ENCODE peak calls at places on chromosomes 4 and X, in four cellular contexts. L, B, U and V are unnamed samples.

GRCh38 chrX:136258951-136259350 is 7.8 kb upstream of the MAP7D3 start:
- DNase-seq in L (no peak), B (no peak), U (no peak), V (peak; percentile 1)

GRCh38 chrX:16882188-16882587 is 12.0 kb upstream of the RBBP7 start:
- DNase-seq in L (no peak), B (no peak), U (peak; percentile 52), V (peak; percentile 17)

GRCh38 chr4:87555751-87556619 is 26.8 kb upstream of the SPARCL1 start:
- DNase-seq in L (no peak), B (no peak), U (no peak), V (peak; percentile 24)

GRCh38 chrX:120560405-120560841 is 339 bp downstream of the CUL4B start:
- DNase-seq in L (no peak), B (no peak), U (peak; percentile 26), V (peak; percentile 64)

GRCh38 chr4:150875367-150875766 is 139.7 kb downstream of the LRBA start:
- DNase-seq in L (peak; percentile 7), B (no peak), U (no peak), V (no peak)

GRCh38 chr4:993111-994029 is at the start of gene SLC26A1:
- DNase-seq in L (no peak), B (no peak), U (no peak), V (no peak)

GRCh38 chr4:160375746-160376452 is 1273.0 kb downstream of the RAPGEF2 start:
- DNase-seq in L (no peak), B (no peak), U (no peak), V (no peak)

GRCh38 chrX:46444011-46444410 is 101.2 kb downstream of the ZNF674 start:
- DNase-seq in L (no peak), B (no peak), U (no peak), V (peak; percentile 78)

GRCh38 chrX:150504399-150505186 is 63.8 kb upstream of the MTM1 start:
- DNase-seq in L (no peak), B (no peak), U (no peak), V (peak; percentile 77)

GRCh38 chr4:1207157-1207470 is 34.7 kb upstream of the SPON2 start:
- DNase-seq in L (peak; percentile 0), B (peak; percentile 74), U (peak; percentile 17), V (no peak)

GRCh38 chr4:75745192-75745591 is 20.8 kb downstream of the USO1 start:
- DNase-seq in L (no peak), B (no peak), U (no peak), V (peak; percentile 74)

GRCh38 chr4:184810720-184811119 is 15.0 kb downstream of the ACSL1 start:
- DNase-seq in L (no peak), B (peak; percentile 61), U (peak; percentile 60), V (no peak)

GRCh38 chrX:40154229-40154852 is 56.6 kb upstream of the BCOR start:
- DNase-seq in L (peak; percentile 65), B (no peak), U (no peak), V (no peak)

GRCh38 chr4:111066001-111066400 is 443.1 kb upstream of the PITX2 start:
- DNase-seq in L (no peak), B (no peak), U (no peak), V (no peak)

GRCh38 chrX:151359931-151360871 is 36.8 kb upstream of the VMA21 start:
- DNase-seq in L (peak; percentile 58), B (no peak), U (peak; percentile 30), V (peak; percentile 12)

GRCh38 chr4:151104621-151105020 is 5.2 kb downstream of the RPS3A start:
- DNase-seq in L (no peak), B (no peak), U (no peak), V (no peak)

GRCh38 chrX:71251456-71251973 is 2.4 kb downstream of the ZMYM3 start:
- DNase-seq in L (peak; percentile 1), B (no peak), U (no peak), V (no peak)

GRCh38 chr4:2419814-2420213 is 1.1 kb downstream of the CFAP99 start:
- DNase-seq in L (no peak), B (no peak), U (peak; percentile 48), V (no peak)

GRCh38 chrX:78383594-78383993 is 56.2 kb upstream of the CYSLTR1 start:
- DNase-seq in L (no peak), B (no peak), U (no peak), V (no peak)

GRCh38 chr4:184762100-184762499 is 28.2 kb upstream of the CENPU start:
- DNase-seq in L (no peak), B (no peak), U (no peak), V (no peak)

GRCh38 chr4:13766722-13767495 is 139.4 kb upstream of the BOD1L1 start:
- DNase-seq in L (no peak), B (no peak), U (no peak), V (no peak)

GRCh38 chr4:128516568-128516967 is 229.0 kb upstream of the PGRMC2 start:
- DNase-seq in L (no peak), B (no peak), U (no peak), V (peak; percentile 13)

GRCh38 chrX:47226531-47227333 is 6.1 kb upstream of the USP11 start:
- DNase-seq in L (no peak), B (no peak), U (no peak), V (no peak)

GRCh38 chr4:86221076-86221475 is 138.8 kb downstream of the MAPK10 start:
- DNase-seq in L (no peak), B (no peak), U (no peak), V (no peak)

GRCh38 chr4:86223472-86223871 is 136.4 kb downstream of the MAPK10 start:
- DNase-seq in L (peak; percentile 91), B (no peak), U (no peak), V (peak; percentile 18)

GRCh38 chr4:86218721-86219481 is 141.0 kb downstream of the MAPK10 start:
- DNase-seq in L (no peak), B (no peak), U (no peak), V (peak; percentile 32)

DNA sequence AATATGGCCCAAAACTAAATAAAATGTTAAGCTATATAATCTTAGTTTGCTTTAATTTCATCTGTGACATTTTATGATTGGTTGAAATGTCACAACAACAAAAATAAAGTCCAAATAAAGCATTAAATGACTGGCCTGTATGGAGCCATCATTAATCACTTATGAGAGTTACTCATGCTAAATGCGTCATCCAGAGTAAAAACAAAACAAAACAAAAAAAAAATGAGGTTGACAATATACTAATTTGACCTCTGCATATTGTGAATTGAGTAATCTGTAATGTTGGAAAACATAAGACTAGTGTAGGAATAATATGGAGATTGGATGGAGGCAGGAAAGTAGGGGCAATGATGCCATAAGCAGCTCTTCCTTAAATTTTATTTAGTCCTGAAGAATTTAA is 139.7 kb downstream of the MAPK10 start:
- DNase-seq in L (no peak), B (no peak), U (no peak), V (peak; percentile 73)
- TF ChIP-seq POLR2AphosphoS5 in L (no peak), B (no peak), U (no peak), V (no peak)

DNA sequence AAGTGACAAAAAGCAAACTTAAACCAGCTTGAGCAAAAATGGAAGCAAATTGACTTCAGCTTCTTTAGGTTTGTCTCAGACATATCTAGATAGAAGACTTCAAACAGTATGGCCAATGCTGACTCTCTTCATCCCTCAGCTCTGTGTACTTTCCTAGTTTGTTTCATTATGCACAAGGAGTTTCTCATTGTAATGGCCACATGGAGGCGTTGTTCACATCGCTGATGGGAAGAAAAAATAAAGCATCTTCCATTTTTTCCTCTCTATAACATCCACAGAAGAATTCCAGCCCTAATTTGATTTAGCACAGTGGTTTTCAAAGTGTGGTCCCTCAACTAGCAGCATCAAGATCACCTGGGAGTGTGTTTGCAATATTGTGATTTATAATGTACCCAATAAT is 397.5 kb upstream of the PRKX start:
- DNase-seq in L (peak; percentile 10), B (no peak), U (no peak), V (no peak)
- TF ChIP-seq CTCF in L (peak; percentile 38), B (no peak), U (no peak), V (no peak)

GRCh38 chr4:7831858-7832257 is 107.8 kb downstream of the AFAP1 start:
- DNase-seq in L (no peak), B (no peak), U (no peak), V (no peak)
- H3K27ac ChIP-seq in L (no peak overlapping the region), B (peak overlapping the region; percentile 12), U (peak overlapping the region; percentile 9), V (peak overlapping the region; percentile 90)

DNA sequence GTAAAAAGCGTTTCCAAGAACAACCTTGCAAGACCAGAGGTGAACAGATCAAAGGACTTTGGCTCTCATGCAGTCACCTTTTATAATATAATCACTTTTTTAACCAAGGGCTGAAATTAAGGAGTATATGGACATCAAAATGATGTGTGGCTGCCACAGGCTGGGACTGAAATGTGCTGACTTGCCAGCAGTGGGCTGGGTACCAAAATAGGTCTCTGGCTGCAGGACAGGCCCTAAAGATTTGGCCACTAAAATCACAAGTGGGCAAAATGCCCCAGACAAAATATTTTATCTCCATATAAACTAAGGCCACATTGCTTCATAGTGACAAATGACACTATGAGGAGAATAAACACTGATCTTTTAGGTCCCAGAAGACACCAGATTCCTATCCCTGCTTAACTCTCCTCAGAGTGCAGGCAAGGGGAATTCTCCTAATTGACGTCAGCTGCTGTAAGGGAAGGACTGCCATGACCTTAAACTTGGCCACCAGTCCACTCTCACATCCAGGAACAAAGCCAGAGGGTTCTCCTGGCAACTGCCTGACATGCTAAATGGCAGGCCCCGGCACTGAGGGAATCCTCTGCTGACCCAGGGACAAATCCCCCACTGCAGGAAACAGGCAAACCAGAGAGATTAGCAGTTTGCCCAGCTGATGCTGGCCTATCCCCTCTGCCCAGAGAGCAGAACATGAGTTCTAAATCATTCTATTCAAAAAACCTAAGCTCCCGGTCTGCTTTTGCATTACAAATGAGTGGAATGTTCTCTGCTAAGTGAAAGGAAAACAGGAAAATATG is 155.8 kb downstream of the PPP3CA start:
- DNase-seq in L (peak; percentile 73), B (no peak), U (peak; percentile 73), V (peak; percentile 99)
- TF ChIP-seq POLR2AphosphoS5 in L (no peak), B (no peak), U (peak; percentile 68), V (no peak)

GRCh38 chr4:54678826-54679225 is 21.1 kb downstream of the KIT start:
- DNase-seq in L (peak; percentile 26), B (no peak), U (no peak), V (no peak)

GRCh38 chr4:54677853-54678650 is 20.3 kb downstream of the KIT start:
- DNase-seq in L (no peak), B (no peak), U (no peak), V (no peak)

GRCh38 chr4:54676062-54676461 is 18.3 kb downstream of the KIT start:
- DNase-seq in L (peak; percentile 45), B (no peak), U (no peak), V (no peak)

GRCh38 chr4:54677416-54677815 is 19.7 kb downstream of the KIT start:
- DNase-seq in L (peak; percentile 62), B (no peak), U (no peak), V (no peak)
- TF ChIP-seq CTCF in L (peak; percentile 46), B (no peak), U (no peak), V (no peak)

DNA sequence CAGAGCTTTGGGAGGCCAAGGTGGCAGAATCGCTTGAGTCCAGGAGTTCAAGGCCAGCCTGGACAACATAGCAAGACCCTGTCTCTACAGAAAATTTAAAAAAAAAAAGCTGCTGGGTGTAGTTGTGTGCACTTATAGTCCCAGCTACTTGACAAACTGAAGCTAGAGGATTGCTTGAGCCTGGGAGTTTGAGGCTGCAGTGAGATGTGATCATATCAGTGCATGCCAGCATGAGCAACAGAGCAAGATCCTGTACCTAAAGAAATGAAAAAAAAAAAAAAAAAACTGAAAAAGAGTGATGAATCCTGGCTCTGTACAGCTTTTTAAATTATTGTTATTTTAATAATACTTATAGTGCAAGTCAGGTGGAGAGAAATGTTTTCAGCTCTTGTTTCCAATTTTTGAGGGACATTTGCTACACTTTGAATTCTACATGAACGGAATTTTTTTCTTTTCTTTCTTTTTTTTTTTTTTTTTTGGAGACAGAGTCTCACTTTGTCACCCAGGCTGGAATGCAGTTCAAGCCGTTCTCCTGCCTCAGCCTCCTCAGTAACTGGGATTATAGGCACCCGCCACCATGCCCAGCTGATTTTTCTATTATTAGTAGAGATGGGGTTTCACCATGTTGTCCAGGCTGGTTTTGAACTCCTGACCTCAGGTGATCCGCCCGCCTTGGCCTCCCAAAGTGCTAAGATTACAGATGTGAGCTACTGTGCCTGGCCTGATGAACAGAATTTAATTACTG is 215.6 kb downstream of the FSTL5 start:
- DNase-seq in L (no peak), B (no peak), U (no peak), V (no peak)
- H3K27ac ChIP-seq in L (no peak overlapping the region), B (no peak overlapping the region), U (no peak overlapping the region), V (no peak overlapping the region)